ENCODE peak calls at places on chromosome 12, in four cellular contexts. I is glomerular endothelial cell; P is GM03348; F is stimulated activated CD4-positive, alpha-beta T cell treated with anti-CD3 and anti-CD28 coated beads, TNF-alpha, amount 100 ng/mL, for 48 hours. Y is an unnamed sample.

GRCh38 chr12:120532701-120533238 is 1.4 kb upstream of the RNF10 start:
- DNase-seq in I (no peak), P (no peak), F (no peak), Y (no peak)

GRCh38 chr12:49294804-49295086 is 202 bp upstream of the PRPH start:
- DNase-seq in I (no peak), P (no peak), F (no peak), Y (no peak)

GRCh38 chr12:100503228-100503628 is 29.6 kb downstream of the NR1H4 start:
- DNase-seq in I (no peak), P (no peak), F (no peak), Y (no peak)

GRCh38 chr12:57845478-57846284 is 848 bp downstream of the CTDSP2 start:
- DNase-seq in I (no peak), P (peak; percentile 67), F (no peak), Y (no peak)

GRCh38 chr12:120093336-120093591 is 23.3 kb downstream of the RAB35 start:
- DNase-seq in I (no peak), P (no peak), F (no peak), Y (no peak)

GRCh38 chr12:122363782-122364181 is 58.7 kb downstream of the CLIP1 start:
- DNase-seq in I (no peak), P (no peak), F (no peak), Y (no peak)

GRCh38 chr12:85688837-85689236 is 147.4 kb downstream of the RASSF9 start:
- DNase-seq in I (no peak), P (no peak), F (no peak), Y (no peak)

GRCh38 chr12:68887641-68888040 is 45.3 kb downstream of the CPM start:
- DNase-seq in I (no peak), P (no peak), F (no peak), Y (no peak)

GRCh38 chr12:82838827-82839226 is 152.1 kb downstream of the TMTC2 start:
- DNase-seq in I (no peak), P (no peak), F (no peak), Y (no peak)

GRCh38 chr12:56510786-56511185 is 10.8 kb upstream of the RBMS2 start:
- DNase-seq in I (no peak), P (no peak), F (no peak), Y (no peak)

GRCh38 chr12:57487055-57487596 is 742 bp upstream of the MARS1 start:
- DNase-seq in I (no peak), P (no peak), F (no peak), Y (no peak)

GRCh38 chr12:4855121-4855924 is 54.4 kb upstream of the KCNA1 start:
- DNase-seq in I (peak; percentile 65), P (peak; percentile 88), F (peak; percentile 7), Y (peak; percentile 72)

GRCh38 chr12:68236421-68237059 is 10.9 kb upstream of the IL26 start:
- DNase-seq in I (no peak), P (no peak), F (no peak), Y (peak; percentile 47)

GRCh38 chr12:91613223-91613779 is 430.7 kb upstream of the DCN start:
- DNase-seq in I (no peak), P (no peak), F (no peak), Y (no peak)

GRCh38 chr12:10613334-10614055 is at the start of gene MAGOHB:
- DNase-seq in I (peak; percentile 80), P (peak; percentile 94), F (peak; percentile 95), Y (peak; percentile 91)

GRCh38 chr12:120290541-120291312 is 976 bp downstream of the RNU4-2 start:
- DNase-seq in I (no peak), P (peak; percentile 16), F (peak; percentile 12), Y (peak; percentile 24)

GRCh38 chr12:19498099-19498498 is 58.8 kb downstream of the AEBP2 start:
- DNase-seq in I (no peak), P (no peak), F (no peak), Y (no peak)

GRCh38 chr12:8123124-8123888 is at the start of gene CLEC4A:
- DNase-seq in I (no peak), P (no peak), F (no peak), Y (no peak)

GRCh38 chr12:119692410-119692809 is 24.5 kb downstream of the PRKAB1 start:
- DNase-seq in I (no peak), P (no peak), F (no peak), Y (no peak)

GRCh38 chr12:107485731-107486130 is 199.9 kb upstream of the PWP1 start:
- DNase-seq in I (no peak), P (no peak), F (no peak), Y (no peak)

Y was measured in DMS153.